ENCODE peak calls at places on chromosomes 11 and 22, in six cellular contexts. M, G, E, K, Y and B are unnamed samples.

GRCh38 chr11:8863838-8864237 is 47.2 kb upstream of the AKIP1 start:
- DNase-seq in K (peak; percentile 78), M (no peak), E (no peak), G (no peak), Y (no peak), B (no peak)

GRCh38 chr11:10305262-10305963 is 540 bp downstream of the ADM start:
- DNase-seq in M (no peak), G (peak; percentile 70), Y (peak; percentile 35), K (peak; percentile 9), E (peak; percentile 41), B (peak; percentile 55)

GRCh38 chr11:122115520-122116343 is at the start of gene BLID:
- DNase-seq in G (peak; percentile 64), K (peak; percentile 46), E (no peak), M (no peak), Y (peak; percentile 30), B (no peak)

GRCh38 chr11:35750315-35750714 is 87.7 kb downstream of the TRIM44 start:
- DNase-seq in E (no peak), K (no peak), Y (no peak), M (no peak), G (no peak), B (no peak)

GRCh38 chr11:64916040-64916847 is 765 bp downstream of the ATG2A start:
- DNase-seq in M (no peak), Y (no peak), G (no peak), E (peak; percentile 66), K (peak; percentile 33), B (peak; percentile 42)

GRCh38 chr11:64246874-64247728 is at the start of gene PPP1R14B:
- DNase-seq in E (peak; percentile 85), G (peak; percentile 94), Y (peak; percentile 92), K (peak; percentile 80), M (peak; percentile 87), B (peak; percentile 72)

GRCh38 chr11:131760191-131760951 is 390.0 kb downstream of the NTM start:
- DNase-seq in G (no peak), M (no peak), K (peak; percentile 95), E (no peak), Y (no peak), B (no peak)

GRCh38 chr11:21511835-21512440 is 680.9 kb upstream of the ANO5 start:
- DNase-seq in Y (peak; percentile 16), G (peak; percentile 87), K (no peak), M (peak; percentile 66), E (no peak), B (no peak)

GRCh38 chr11:86916330-86916729 is 38.9 kb downstream of the FZD4 start:
- DNase-seq in M (no peak), Y (no peak), K (peak; percentile 76), E (no peak), G (no peak), B (no peak)

GRCh38 chr11:132318421-132319157 is 948.2 kb downstream of the NTM start:
- DNase-seq in M (no peak), K (peak; percentile 76), E (no peak), Y (no peak), G (no peak), B (no peak)

GRCh38 chr22:19488884-19489843 is 9.4 kb downstream of the CDC45 start:
- DNase-seq in Y (no peak), E (no peak), K (peak; percentile 23), G (no peak), M (no peak), B (no peak)

GRCh38 chr11:75583710-75584658 is 21.9 kb downstream of the SERPINH1 start:
- DNase-seq in K (peak; percentile 61), G (peak; percentile 76), E (peak; percentile 25), Y (peak; percentile 83), M (peak; percentile 69), B (no peak)

GRCh38 chr22:45863981-45864751 is 112.8 kb downstream of the WNT7B start:
- DNase-seq in M (peak; percentile 72), E (peak; percentile 68), Y (peak; percentile 73), G (peak; percentile 60), K (peak; percentile 63), B (peak; percentile 36)

GRCh38 chr11:67062526-67063373 is 6.1 kb downstream of the RHOD start:
- DNase-seq in G (no peak), E (no peak), K (no peak), M (no peak), Y (no peak), B (no peak)

GRCh38 chr11:93236741-93237675 is 39.2 kb upstream of the SLC36A4 start:
- DNase-seq in E (no peak), K (peak; percentile 44), M (peak; percentile 29), Y (no peak), G (peak; percentile 65), B (no peak)

GRCh38 chr11:126354631-126355323 is 709 bp upstream of the ST3GAL4 start:
- DNase-seq in Y (peak; percentile 12), K (no peak), G (no peak), M (no peak), E (no peak), B (no peak)

GRCh38 chr22:43485717-43486116 is 73.9 kb downstream of the MPPED1 start:
- DNase-seq in M (no peak), Y (no peak), G (no peak), K (no peak), E (no peak), B (no peak)

GRCh38 chr11:94740083-94740974 is 27.8 kb upstream of the AMOTL1 start:
- DNase-seq in K (no peak), Y (peak; percentile 59), E (no peak), M (peak; percentile 54), G (peak; percentile 40), B (no peak)

GRCh38 chr11:124096364-124096763 is 18.9 kb upstream of the VWA5A start:
- DNase-seq in Y (no peak), E (no peak), K (no peak), M (no peak), G (no peak), B (no peak)

GRCh38 chr11:47183031-47183856 is 3.0 kb downstream of the PACSIN3 start:
- DNase-seq in E (no peak), M (no peak), K (no peak), Y (peak; percentile 54), G (no peak), B (no peak)

GRCh38 chr22:45887202-45888131 is 89.5 kb downstream of the WNT7B start:
- DNase-seq in G (no peak), M (no peak), K (no peak), E (no peak), Y (peak; percentile 7), B (no peak)

GRCh38 chr11:131223198-131223975 is 147.0 kb upstream of the NTM start:
- DNase-seq in M (no peak), G (no peak), K (no peak), Y (no peak), E (no peak), B (no peak)

GRCh38 chr11:74316772-74317505 is 5.5 kb upstream of the P4HA3 start:
- DNase-seq in M (no peak), K (peak; percentile 74), E (no peak), Y (no peak), G (no peak), B (no peak)

GRCh38 chr22:23065495-23066122 is 4.7 kb upstream of the GNAZ start:
- DNase-seq in E (peak; percentile 8), K (no peak), M (no peak), Y (no peak), G (no peak), B (no peak)

GRCh38 chr11:12581923-12582322 is 92.3 kb upstream of the TEAD1 start:
- DNase-seq in E (no peak), G (peak; percentile 71), K (peak; percentile 88), M (no peak), Y (no peak), B (no peak)

GRCh38 chr22:32532819-32533128 is 58.2 kb downstream of the FBXO7 start:
- DNase-seq in E (no peak), G (no peak), Y (no peak), M (no peak), K (no peak), B (no peak)

GRCh38 chr22:30252411-30253204 is 6.0 kb upstream of the LIF start:
- DNase-seq in G (no peak), E (no peak), K (no peak), M (no peak), Y (no peak), B (no peak)

GRCh38 chr11:80103149-80103859 is 662.5 kb upstream of the TENM4 start:
- DNase-seq in M (no peak), E (no peak), Y (no peak), K (peak; percentile 97), G (no peak), B (no peak)
- H3K36me3 ChIP-seq in M (no peaks in the 10 kb centered on the region), E (no peaks in the 10 kb centered on the region), Y (no peaks in the 10 kb centered on the region), K (no peaks in the 10 kb centered on the region), G (no peaks in the 10 kb centered on the region), B (no peaks in the 10 kb centered on the region)

GRCh38 chr11:69135420-69136363 is 20.0 kb upstream of the SMIM38 start:
- DNase-seq in M (no peak), E (no peak), K (no peak), G (no peak), Y (no peak), B (no peak)

GRCh38 chr11:69138265-69138664 is 17.5 kb upstream of the SMIM38 start:
- DNase-seq in Y (no peak), M (no peak), K (peak; percentile 73), G (no peak), E (no peak), B (no peak)

GRCh38 chr11:69134957-69135356 is 20.8 kb upstream of the SMIM38 start:
- DNase-seq in Y (no peak), K (no peak), G (no peak), E (no peak), M (no peak), B (no peak)

GRCh38 chr11:69137148-69137844 is 18.4 kb upstream of the SMIM38 start:
- DNase-seq in Y (no peak), K (no peak), G (no peak), E (no peak), M (no peak), B (no peak)

DNA sequence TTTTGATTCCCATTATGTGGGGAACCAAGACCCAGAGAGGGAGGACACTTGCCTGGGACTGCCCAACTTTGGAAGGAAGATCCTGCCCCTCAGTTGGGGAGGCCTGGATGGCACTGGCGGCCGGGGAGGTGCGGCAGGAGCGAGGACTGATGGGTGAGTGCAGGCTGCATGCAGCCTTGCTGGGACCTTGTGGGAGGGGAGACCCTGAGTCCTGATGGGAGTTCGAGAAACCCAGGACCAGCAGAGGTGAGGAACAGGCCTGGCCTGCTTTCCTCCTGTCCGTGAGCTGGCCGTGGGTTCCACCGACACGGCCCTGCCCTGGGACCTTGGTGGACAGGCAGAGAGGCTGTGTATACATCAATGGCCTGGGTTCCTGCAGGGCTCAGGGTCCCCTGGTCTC is 19.3 kb upstream of the SMIM38 start:
- DNase-seq in K (no peak), Y (no peak), G (no peak), E (no peak), M (no peak), B (no peak)
- H3K4me1 ChIP-seq in K (peaks cover 2% of the 10 kb centered on the region), Y (peaks cover 7% of the 10 kb centered on the region), G (no peaks in the 10 kb centered on the region), E (no peaks in the 10 kb centered on the region), M (no peaks in the 10 kb centered on the region), B (peaks cover 7% of the 10 kb centered on the region)

GRCh38 chr22:37805878-37806277 is 1.9 kb upstream of the GCAT start:
- DNase-seq in M (no peak), E (no peak), K (no peak), G (no peak), Y (no peak), B (no peak)
- H3K4me3 ChIP-seq in M (peak overlapping the region; percentile 82), E (peak overlapping the region; percentile 68), K (peak overlapping the region; percentile 52), G (peak overlapping the region; percentile 73), Y (peak overlapping the region; percentile 79), B (peak overlapping the region; percentile 72)

DNA sequence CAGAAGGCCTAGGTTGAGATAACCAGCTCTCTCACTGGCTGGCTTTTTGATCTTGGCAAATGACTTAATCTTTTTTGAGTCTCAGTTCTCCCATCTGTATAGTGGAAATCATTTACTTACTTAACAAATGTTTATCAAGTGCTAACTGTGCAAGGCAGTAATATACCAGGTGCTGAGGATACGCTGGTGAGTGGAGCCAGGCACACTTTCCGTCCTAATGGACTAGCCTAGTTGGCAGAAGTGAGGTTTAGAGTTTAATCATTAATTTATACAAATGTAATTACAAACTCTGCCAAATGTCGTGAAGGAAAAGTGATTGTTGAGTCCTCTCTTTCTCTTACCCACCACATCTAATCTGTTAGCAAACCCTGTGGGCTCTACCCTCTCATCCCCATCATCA is 33.3 kb downstream of the EXT2 start:
- DNase-seq in K (no peak), M (no peak), G (no peak), E (no peak), Y (no peak), B (no peak)
- H3K36me3 ChIP-seq in K (peaks cover 36% of the 10 kb centered on the region), M (peaks cover 74% of the 10 kb centered on the region), G (peaks cover 24% of the 10 kb centered on the region), E (peaks cover 83% of the 10 kb centered on the region), Y (peaks cover 90% of the 10 kb centered on the region), B (peaks cover 46% of the 10 kb centered on the region)